ENCODE peak calls at places on chromosomes 3 and 15, in eight cellular contexts. A is left lobe of liver; L is mesendoderm; G is AG04449; R is activated gamma-delta T cell treated with anti-CD3 and anti-CD28 coated beads, Interleukin-2, amount 50 U/mL, for 16 hours; I is A549; E is RCC 7860; K is stimulated activated CD4-positive, alpha-beta T cell treated with anti-CD3 and anti-CD28 coated beads, Interleukin-1b, Interleukin-23, amount 100 ng/mL, for 4 hours. Y is an unnamed sample.

GRCh38 chr3:181009225-181009624 is 19.7 kb upstream of the DNAJC19 start:
- DNase-seq in R (no peak), I (no peak), K (no peak), L (no peak), G (no peak), E (no peak), A (no peak), Y (no peak)

GRCh38 chr3:122642935-122643334 is 37.7 kb upstream of the PARP14 start:
- DNase-seq in R (no peak), K (no peak), L (no peak), E (no peak), A (no peak), I (no peak), G (no peak), Y (no peak)

GRCh38 chr3:185393055-185393454 is 30.1 kb downstream of the MAP3K13 start:
- DNase-seq in L (no peak), G (no peak), E (no peak), I (no peak), R (no peak), A (no peak), K (no peak), Y (no peak)

GRCh38 chr15:101675796-101676582 is 23.8 kb upstream of the TM2D3 start:
- DNase-seq in K (no peak), L (peak), I (peak), R (no peak), A (no peak), E (peak), G (peak), Y (no peak)

GRCh38 chr3:197718904-197719303 is 17.8 kb downstream of the RUBCN start:
- DNase-seq in I (peak), L (peak), R (no peak), G (peak), E (peak), A (no peak), K (no peak), Y (no peak)

GRCh38 chr15:40618023-40618422 is 24.0 kb downstream of the KNL1 start:
- DNase-seq in I (no peak), G (no peak), R (no peak), L (no peak), E (no peak), K (no peak), A (no peak), Y (no peak)

GRCh38 chr3:143237036-143237688 is 117.6 kb downstream of the CHST2 start:
- DNase-seq in K (no peak), A (no peak), G (no peak), E (no peak), R (no peak), I (no peak), L (no peak), Y (no peak)

GRCh38 chr3:119230071-119230470 is 10.6 kb downstream of the B4GALT4 start:
- DNase-seq in A (no peak), L (no peak), K (no peak), G (no peak), E (no peak), R (no peak), I (no peak), Y (no peak)

GRCh38 chr15:82810863-82811421 is 1.5 kb downstream of the WHAMM start:
- DNase-seq in R (peak), I (no peak), G (no peak), K (no peak), A (no peak), E (no peak), L (no peak), Y (no peak)

GRCh38 chr3:107816082-107816481 is 274.7 kb downstream of the CD47 start:
- DNase-seq in G (no peak), K (no peak), A (no peak), L (no peak), I (no peak), E (peak), R (no peak), Y (no peak)

GRCh38 chr3:27591811-27592210 is 107.6 kb upstream of the SLC4A7 start:
- DNase-seq in G (no peak), R (no peak), E (no peak), K (no peak), A (no peak), I (no peak), L (no peak), Y (no peak)

GRCh38 chr3:146470424-146470990 is 1.1 kb upstream of the PLSCR2 start:
- DNase-seq in A (no peak), G (no peak), I (peak), R (no peak), E (no peak), L (no peak), K (no peak), Y (no peak)

GRCh38 chr3:37945407-37945802 is 45.2 kb upstream of the VILL start:
- DNase-seq in R (no peak), I (peak), K (no peak), E (no peak), A (peak), G (no peak), L (no peak), Y (no peak)

GRCh38 chr15:28876845-28877185 is 9.0 kb upstream of the APBA2 start:
- DNase-seq in K (no peak), R (no peak), L (no peak), A (no peak), E (no peak), G (no peak), I (no peak), Y (no peak)

GRCh38 chr15:101064795-101065569 is 145.8 kb downstream of the LRRK1 start:
- DNase-seq in I (no peak), E (no peak), G (no peak), K (no peak), A (no peak), R (no peak), L (no peak), Y (no peak)

GRCh38 chr3:14560110-14560509 is 20.0 kb upstream of the GRIP2 start:
- DNase-seq in G (no peak), A (no peak), I (no peak), R (no peak), E (no peak), L (no peak), K (no peak), Y (no peak)

GRCh38 chr15:65028338-65028737 is 1.1 kb downstream of the MTFMT start:
- DNase-seq in K (no peak), E (no peak), L (no peak), A (no peak), R (no peak), G (no peak), I (no peak), Y (no peak)

Y was measured in osteocyte.